ENCODE peak calls at places on chromosomes 7 and 10, in four cellular contexts. X, J, I and H are unnamed samples. For H3K4me1, the result is how much of the 10 kb centered on the place peaks cover.

GRCh38 chr7:66883716-66884115 is 37.3 kb upstream of the TMEM248 start:
- DNase-seq in X (no peak), J (no peak), I (no peak), H (no peak)

GRCh38 chr10:132170561-132171361 is 16.0 kb upstream of the DPYSL4 start:
- DNase-seq in X (no peak), J (peak), I (peak), H (no peak)

GRCh38 chr7:15667999-15668398 is 18.5 kb downstream of the MEOX2 start:
- DNase-seq in X (no peak), J (no peak), I (no peak), H (no peak)

GRCh38 chr7:141562036-141562435 is 10.8 kb downstream of the AGK start:
- DNase-seq in I (no peak), X (no peak), J (no peak), H (no peak)

GRCh38 chr7:102095933-102096332 is 190.7 kb upstream of the SH2B2 start:
- DNase-seq in I (no peak), X (no peak), J (no peak), H (peak)

GRCh38 chr7:85405503-85405902 is 218.6 kb upstream of the SEMA3D start:
- DNase-seq in I (no peak), X (no peak), J (no peak), H (no peak)

GRCh38 chr10:8331896-8332729 is 277.6 kb downstream of the GATA3 start:
- DNase-seq in J (peak), I (peak), X (no peak), H (peak)

GRCh38 chr7:78095549-78095948 is 297.0 kb downstream of the PHTF2 start:
- DNase-seq in X (no peak), I (no peak), J (no peak), H (no peak)

GRCh38 chr10:131982796-131983195 is 1.1 kb upstream of the BNIP3 start:
- DNase-seq in X (no peak), I (no peak), J (no peak), H (no peak)

GRCh38 chr10:50850576-50851340 is 34.7 kb downstream of the A1CF start:
- DNase-seq in I (no peak), X (no peak), J (no peak), H (no peak)

GRCh38 chr10:62610649-62611229 is 193.8 kb upstream of the ADO start:
- DNase-seq in J (peak), X (no peak), I (peak), H (peak)

GRCh38 chr7:30147223-30147622 is 12.4 kb downstream of the MTURN start:
- DNase-seq in I (no peak), X (no peak), J (no peak), H (no peak)
- H3K4me3 ChIP-seq in I (no peak), X (no peak), J (no peak), H (peak)

DNA sequence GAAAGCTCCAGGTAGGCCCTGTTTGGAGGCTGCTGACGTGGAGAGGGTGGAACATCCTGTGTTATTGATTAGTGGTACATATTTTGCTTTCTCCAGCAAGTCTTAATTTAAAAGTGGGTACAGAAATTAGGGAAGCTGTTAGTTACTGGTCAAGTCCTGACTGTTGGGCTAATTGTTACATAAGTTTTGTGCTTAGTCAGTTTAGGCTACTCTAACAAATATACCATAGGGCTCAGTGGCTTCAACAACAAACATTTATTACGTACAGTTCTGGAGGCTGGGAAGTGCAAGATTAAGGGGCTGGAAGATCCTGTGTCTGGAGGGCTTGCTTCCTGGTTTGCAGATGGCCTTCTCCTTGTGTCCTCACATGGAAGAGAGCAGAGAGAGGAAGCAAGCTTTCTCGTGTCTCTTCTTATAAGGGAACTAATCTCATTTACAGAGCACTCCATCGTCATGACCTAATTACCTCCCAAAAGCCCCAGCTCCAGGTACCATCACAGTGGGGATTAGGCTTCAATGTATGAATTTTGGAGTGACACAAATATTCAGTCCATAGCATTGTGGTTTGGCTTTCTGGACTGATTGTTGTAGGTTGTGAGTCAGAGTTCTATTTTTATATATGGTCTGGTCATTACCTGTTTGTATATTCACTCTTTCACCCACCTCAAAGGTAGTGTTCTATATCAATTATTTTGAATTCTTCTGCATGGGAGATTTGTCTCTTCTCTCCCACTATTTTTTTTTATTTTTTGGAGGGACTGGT is 17.0 kb downstream of the ST7 start:
- DNase-seq in J (no peak), X (no peak), I (no peak), H (no peak)
- H3K27ac ChIP-seq in J (peak), X (no peak), I (no peak), H (no peak)

DNA sequence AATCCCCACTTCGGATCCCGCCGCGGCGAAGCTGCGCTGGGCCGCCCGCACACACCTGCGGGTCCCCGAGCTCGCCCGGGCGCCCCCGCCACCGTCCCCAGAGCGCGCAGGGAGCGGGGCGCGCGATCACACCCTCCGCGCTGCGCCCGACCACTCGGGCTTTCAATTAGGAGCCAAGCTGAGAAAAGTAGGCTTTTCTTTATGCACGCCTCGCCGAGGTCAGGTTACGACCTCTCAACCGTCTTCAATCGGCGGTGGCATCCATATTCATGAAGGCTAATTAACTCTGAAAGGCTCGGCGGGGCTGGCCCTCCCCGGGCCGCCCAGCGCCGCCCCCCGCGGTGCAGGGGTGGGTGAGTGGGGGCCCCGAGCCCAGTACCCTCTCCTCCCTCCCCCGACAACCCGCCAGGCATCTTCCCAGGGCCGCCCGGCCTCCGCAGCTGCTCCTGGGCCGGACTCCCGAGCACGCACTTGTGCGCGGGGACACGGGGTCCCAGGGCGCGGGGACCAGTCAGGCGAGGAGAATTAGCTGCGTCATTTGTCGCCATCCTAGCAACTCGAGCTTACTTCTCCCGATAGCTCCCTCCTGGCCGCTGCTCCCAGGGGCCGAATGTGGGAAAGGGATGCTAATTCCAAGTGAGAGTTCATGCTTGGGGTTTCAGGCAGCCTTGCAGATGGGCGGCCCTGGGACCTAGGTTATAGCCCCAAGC is 155.5 kb upstream of the LYZL2 start:
- DNase-seq in X (peak), J (peak), I (peak), H (peak)
- H3K4me1 ChIP-seq in X (under half), J (under half), I (under half), H (under half)

GRCh38 chr10:34523017-34523767 is 291.9 kb downstream of the PARD3 start:
- DNase-seq in X (no peak), I (no peak), J (no peak), H (no peak)
- H3K4me3 ChIP-seq in X (no peak), I (no peak), J (no peak), H (no peak)

DNA sequence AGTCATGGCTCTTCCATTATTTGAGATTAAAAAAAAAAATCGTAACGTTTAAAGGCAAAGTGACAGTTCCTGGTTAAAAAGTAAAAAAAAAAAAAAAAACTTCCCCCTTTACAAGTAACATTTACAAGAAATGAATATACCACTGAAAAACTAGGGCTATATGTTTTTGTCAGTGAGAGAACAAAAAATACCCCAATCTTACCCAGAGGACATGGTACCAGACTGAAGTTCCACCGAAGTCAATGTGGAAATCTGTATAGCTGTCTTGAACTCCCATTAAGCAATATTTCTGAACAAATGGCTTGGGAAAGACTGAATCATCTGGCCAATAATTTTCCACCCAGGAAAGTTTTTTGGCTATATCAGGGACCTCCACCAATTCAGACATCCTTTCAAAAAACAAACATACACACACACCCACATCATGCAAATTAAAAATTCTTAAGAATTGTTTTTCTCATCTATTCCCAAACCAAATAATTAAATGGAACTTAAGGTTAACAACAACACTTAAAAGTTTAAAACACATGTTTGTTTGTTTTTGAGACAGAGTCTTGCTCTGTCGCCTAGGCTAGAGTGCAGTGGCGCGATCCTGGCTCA is 50.2 kb downstream of the KDM7A start:
- DNase-seq in I (no peak), X (no peak), J (no peak), H (no peak)
- H3K27ac ChIP-seq in I (no peak), X (no peak), J (no peak), H (no peak)

GRCh38 chr10:111146025-111146640 is 69.3 kb downstream of the ADRA2A start:
- DNase-seq in J (no peak), I (no peak), X (no peak), H (no peak)

GRCh38 chr10:111148440-111148839 is 71.6 kb downstream of the ADRA2A start:
- DNase-seq in J (no peak), X (no peak), I (no peak), H (no peak)

GRCh38 chr10:111142082-111142481 is 65.3 kb downstream of the ADRA2A start:
- DNase-seq in I (no peak), X (no peak), J (no peak), H (peak)

GRCh38 chr10:111151595-111151994 is 74.8 kb downstream of the ADRA2A start:
- DNase-seq in J (no peak), I (no peak), X (no peak), H (no peak)

DNA sequence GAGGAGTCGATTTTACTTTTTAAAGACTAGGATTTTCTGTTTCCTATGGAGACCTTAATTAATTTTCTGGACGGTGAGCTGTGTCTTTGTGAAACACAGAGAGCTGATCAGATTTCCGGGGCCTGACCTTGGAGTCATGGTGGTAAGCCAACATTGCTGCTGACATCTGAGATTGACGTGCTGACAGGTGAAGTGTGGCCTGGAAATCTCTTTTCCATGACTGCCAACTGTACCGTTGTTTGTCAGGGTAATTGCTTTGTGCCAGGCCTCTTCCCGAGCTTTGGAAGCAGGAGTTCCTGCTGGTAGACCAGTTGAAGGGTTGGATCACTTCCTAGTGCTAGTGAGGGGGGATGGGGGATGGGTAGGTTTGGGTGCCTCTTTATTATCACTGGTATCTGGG is 71.2 kb downstream of the ADRA2A start:
- DNase-seq in J (no peak), I (no peak), X (no peak), H (no peak)
- H3K4me1 ChIP-seq in J (under half), I (under half), X (under half), H (under half)

GRCh38 chr7:90587766-90588165 is 8.4 kb upstream of the CDK14 start:
- DNase-seq in X (no peak), I (no peak), J (no peak), H (no peak)
- H3K4me3 ChIP-seq in X (no peak), I (no peak), J (no peak), H (no peak)

GRCh38 chr10:124597677-124598165 is 136.1 kb downstream of the LHPP start:
- DNase-seq in X (no peak), J (peak), I (no peak), H (no peak)
- H3K27ac ChIP-seq in X (no peak), J (no peak), I (no peak), H (no peak)